ENCODE peak calls at places on chromosome 14, in ten cellular contexts. Y, I, D, A, O, S, H, C, M and B are unnamed samples. For H3K4me1, the result is how much of the 10 kb centered on the place peaks cover.

GRCh38 chr14:49549881-49550280 is 36.3 kb downstream of the RPS29 start:
- DNase-seq in S (no peak), Y (no peak), C (peak), A (no peak), H (no peak), I (no peak), M (no peak), O (no peak), D (peak), B (no peak)

GRCh38 chr14:23539209-23539866 is 12.2 kb downstream of the ZFHX2 start:
- DNase-seq in S (no peak), M (no peak), I (no peak), H (peak), A (no peak), Y (peak), D (peak), C (no peak), O (no peak), B (no peak)

GRCh38 chr14:65958664-65959562 is 527.3 kb upstream of the CCDC196 start:
- DNase-seq in H (no peak), O (no peak), D (peak), S (no peak), Y (peak), I (no peak), A (no peak), M (no peak), C (peak), B (no peak)

GRCh38 chr14:101770183-101770582 is 8.7 kb downstream of the PPP2R5C start:
- DNase-seq in I (no peak), H (no peak), A (no peak), Y (no peak), D (no peak), M (no peak), C (no peak), O (no peak), S (no peak), B (no peak)

GRCh38 chr14:86646688-86647687 is 1117.0 kb downstream of the FLRT2 start:
- DNase-seq in Y (no peak), O (no peak), M (no peak), D (no peak), S (no peak), C (peak), A (no peak), I (no peak), H (no peak), B (no peak)

GRCh38 chr14:65015391-65015790 is 28.7 kb downstream of the FNTB start:
- DNase-seq in I (no peak), M (no peak), S (no peak), C (no peak), D (no peak), H (no peak), O (no peak), Y (no peak), A (no peak), B (no peak)

GRCh38 chr14:50070840-50071548 is 45.4 kb downstream of the VCPKMT start:
- DNase-seq in S (no peak), D (no peak), M (no peak), H (no peak), A (no peak), C (no peak), Y (no peak), I (no peak), O (no peak), B (no peak)

GRCh38 chr14:103129301-103130016 is 6.2 kb downstream of the TNFAIP2 start:
- DNase-seq in M (no peak), O (no peak), H (peak), C (no peak), I (no peak), D (no peak), S (no peak), A (peak), Y (no peak), B (no peak)

GRCh38 chr14:92726135-92726932 is 22.1 kb downstream of the LGMN start:
- DNase-seq in I (peak), M (peak), S (peak), C (no peak), A (peak), Y (no peak), D (no peak), H (peak), O (peak), B (peak)

GRCh38 chr14:100158566-100159106 is 809 bp downstream of the DEGS2 start:
- DNase-seq in S (no peak), D (no peak), I (no peak), Y (no peak), A (no peak), M (no peak), C (no peak), H (no peak), O (no peak), B (no peak)

GRCh38 chr14:68682166-68683103 is 110.4 kb downstream of the ZFP36L1 start:
- DNase-seq in H (no peak), I (no peak), C (no peak), D (no peak), Y (peak), M (peak), A (no peak), O (no peak), S (no peak), B (no peak)

GRCh38 chr14:68679301-68679700 is 113.6 kb downstream of the ZFP36L1 start:
- DNase-seq in A (no peak), M (no peak), I (no peak), O (no peak), Y (no peak), S (no peak), H (no peak), C (no peak), D (no peak), B (no peak)

GRCh38 chr14:68680541-68681051 is 112.3 kb downstream of the ZFP36L1 start:
- DNase-seq in C (no peak), O (no peak), H (no peak), Y (no peak), S (no peak), I (no peak), M (no peak), D (no peak), A (no peak), B (no peak)

GRCh38 chr14:68679746-68680467 is 113.0 kb downstream of the ZFP36L1 start:
- DNase-seq in C (no peak), D (no peak), M (no peak), O (no peak), A (no peak), I (no peak), H (no peak), S (no peak), Y (no peak), B (no peak)

GRCh38 chr14:68681256-68681655 is 111.6 kb downstream of the ZFP36L1 start:
- DNase-seq in C (no peak), O (no peak), M (no peak), Y (no peak), H (no peak), D (no peak), S (no peak), A (no peak), I (no peak), B (no peak)
- H3K4me1 ChIP-seq in C (under half), O (half or more), M (half or more), Y (half or more), H (half or more), D (under half), S (under half), A (half or more), I (half or more), B (under half)

GRCh38 chr14:61716956-61717355 is 21.6 kb downstream of the HIF1A start:
- DNase-seq in D (no peak), M (no peak), I (no peak), Y (no peak), S (no peak), C (no peak), H (no peak), O (no peak), A (no peak), B (no peak)

GRCh38 chr14:61720302-61720677 is 25.0 kb downstream of the HIF1A start:
- DNase-seq in D (no peak), H (no peak), M (no peak), I (no peak), C (no peak), O (no peak), S (no peak), Y (no peak), A (no peak), B (no peak)

GRCh38 chr14:61719344-61720301 is 24.3 kb downstream of the HIF1A start:
- DNase-seq in D (no peak), O (no peak), M (no peak), Y (peak), I (no peak), A (no peak), S (no peak), C (no peak), H (no peak), B (no peak)

GRCh38 chr14:61713724-61714437 is 18.6 kb downstream of the HIF1A start:
- DNase-seq in I (no peak), M (no peak), S (no peak), A (no peak), O (no peak), H (no peak), D (no peak), Y (no peak), C (no peak), B (no peak)

DNA sequence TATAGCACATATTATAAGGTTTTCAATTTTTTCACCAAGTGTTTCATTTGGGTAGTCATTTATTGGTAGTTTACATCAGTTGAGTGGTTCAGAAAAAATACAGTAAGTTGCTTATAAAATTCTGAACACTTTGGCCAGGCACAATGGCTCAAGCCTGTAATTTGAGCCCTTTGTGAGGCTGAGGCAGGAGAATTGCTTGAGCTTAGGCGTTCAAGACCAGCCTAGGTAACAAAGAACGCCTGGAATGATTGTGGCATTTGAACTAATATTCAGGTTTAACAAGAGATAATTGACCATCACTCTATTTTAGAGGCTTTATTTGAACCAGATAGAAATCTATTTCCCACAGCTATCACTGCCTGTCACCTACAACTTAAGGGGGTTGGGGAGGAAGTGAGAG is 22.7 kb downstream of the HIF1A start:
- DNase-seq in M (no peak), D (no peak), S (no peak), I (no peak), A (no peak), H (no peak), Y (no peak), C (no peak), O (no peak), B (no peak)
- H3K4me3 ChIP-seq in M (no peak), D (no peak), S (no peak), I (no peak), A (no peak), H (no peak), Y (no peak), C (no peak), O (no peak), B (no peak)

GRCh38 chr14:35292051-35292769 is at the start of gene PSMA6:
- DNase-seq in A (peak), S (peak), D (peak), I (peak), C (peak), Y (peak), M (peak), O (peak), H (peak), B (peak)
- H3K4me1 ChIP-seq in A (under half), S (under half), D (under half), I (half or more), C (under half), Y (under half), M (under half), O (half or more), H (under half), B (under half)

DNA sequence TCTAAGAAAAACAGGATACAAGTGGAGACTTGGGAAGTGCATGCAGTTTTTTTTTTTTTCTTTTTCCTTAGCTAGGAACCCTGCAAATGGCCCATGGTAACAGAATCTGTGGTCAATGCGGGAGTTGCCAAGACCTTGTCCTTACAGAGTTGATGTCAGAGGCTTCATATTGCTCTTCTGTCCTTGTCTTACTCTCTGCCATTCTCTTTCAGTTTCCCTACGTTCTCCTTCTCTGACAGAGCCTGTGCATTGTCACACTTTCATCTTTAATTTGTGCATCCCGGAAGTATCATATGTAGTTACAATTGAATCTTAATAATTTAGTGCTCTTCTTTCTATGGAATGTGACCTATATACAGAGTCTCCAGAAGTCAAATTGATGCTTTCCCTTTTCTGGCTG is 986.9 kb downstream of the TMEM121 start:
- DNase-seq in O (no peak), A (no peak), S (no peak), D (no peak), M (no peak), H (no peak), Y (no peak), I (no peak), C (no peak), B (no peak)
- H3K4me3 ChIP-seq in O (no peak), A (no peak), S (no peak), D (no peak), M (no peak), H (no peak), Y (no peak), I (no peak), C (no peak), B (no peak)

DNA sequence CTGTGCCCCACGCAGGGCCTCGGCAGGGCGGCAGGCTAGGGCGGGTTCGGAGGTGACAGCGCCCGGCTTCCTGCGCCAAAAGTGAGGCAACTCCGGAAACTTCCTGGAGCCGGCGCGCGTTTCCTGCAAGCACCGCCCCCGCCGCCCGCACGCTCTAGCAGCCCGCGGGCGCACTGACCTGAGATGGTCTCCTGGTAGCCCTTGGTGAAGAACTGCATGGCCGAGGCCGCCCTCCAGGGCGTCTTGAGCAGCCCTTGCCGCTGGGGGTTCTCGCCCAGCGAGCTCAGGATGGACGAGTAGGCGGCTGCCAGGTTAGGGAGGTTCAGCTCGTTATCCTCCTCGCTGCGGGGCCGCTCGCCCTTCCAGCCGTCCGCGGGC is 494 bp downstream of the GCH1 start:
- DNase-seq in D (peak), H (peak), C (peak), I (peak), A (peak), S (peak), Y (peak), O (peak), M (peak), B (peak)
- H3K4me1 ChIP-seq in D (under half), H (under half), C (under half), I (under half), A (under half), S (under half), Y (under half), O (under half), M (under half), B (under half)

GRCh38 chr14:53380508-53381225 is 227.5 kb upstream of the DDHD1 start:
- DNase-seq in O (no peak), D (no peak), M (no peak), Y (no peak), S (no peak), H (no peak), A (no peak), I (no peak), C (no peak), B (no peak)

GRCh38 chr14:53380041-53380440 is 226.9 kb upstream of the DDHD1 start:
- DNase-seq in D (no peak), C (no peak), S (no peak), M (no peak), Y (no peak), O (no peak), A (no peak), H (no peak), I (no peak), B (no peak)

GRCh38 chr14:53375573-53375972 is 222.4 kb upstream of the DDHD1 start:
- DNase-seq in O (no peak), I (no peak), A (no peak), S (no peak), M (no peak), Y (no peak), C (no peak), H (no peak), D (no peak), B (no peak)

GRCh38 chr14:53378142-53378541 is 225.0 kb upstream of the DDHD1 start:
- DNase-seq in H (no peak), I (no peak), M (no peak), D (no peak), Y (no peak), S (no peak), O (no peak), C (no peak), A (no peak), B (no peak)

GRCh38 chr14:53376064-53376463 is 222.9 kb upstream of the DDHD1 start:
- DNase-seq in C (no peak), M (no peak), I (no peak), A (no peak), O (no peak), Y (no peak), D (no peak), S (no peak), H (no peak), B (no peak)
- H3K4me3 ChIP-seq in C (no peak), M (no peak), I (no peak), A (no peak), O (no peak), Y (no peak), D (no peak), S (no peak), H (no peak), B (no peak)